ENCODE peak calls at places on chromosomes 2 and 18, in seven cellular contexts. T, M, Z, Y, J, X and O are unnamed samples.

GRCh38 chr2:71566271-71566858 is 113.0 kb downstream of the DYSF start:
- DNase-seq in M (no peak), X (no peak), Y (no peak), Z (no peak), T (no peak), J (no peak), O (no peak)

GRCh38 chr2:234628953-234629352 is 132.1 kb upstream of the ARL4C start:
- DNase-seq in Z (no peak), M (no peak), J (no peak), T (no peak), X (no peak), Y (no peak), O (no peak)

GRCh38 chr2:16546128-16546754 is 119.4 kb downstream of the CYRIA start:
- DNase-seq in T (no peak), X (no peak), J (peak), M (no peak), Z (no peak), Y (no peak), O (no peak)

GRCh38 chr2:124079045-124079444 is 54.0 kb downstream of the CNTNAP5 start:
- DNase-seq in X (no peak), J (no peak), Y (no peak), M (no peak), T (no peak), Z (no peak), O (no peak)

GRCh38 chr2:5520352-5520996 is 171.7 kb upstream of the SOX11 start:
- DNase-seq in Y (no peak), T (no peak), M (no peak), Z (no peak), X (peak), J (no peak), O (no peak)

GRCh38 chr2:189379287-189379630 is 62.0 kb upstream of the WDR75 start:
- DNase-seq in M (no peak), Z (no peak), X (no peak), T (no peak), Y (no peak), J (peak), O (no peak)

GRCh38 chr2:171966268-171966667 is 33.5 kb upstream of the METAP1D start:
- DNase-seq in Z (no peak), X (no peak), T (no peak), M (no peak), Y (no peak), J (no peak), O (no peak)

GRCh38 chr2:38615237-38615636 is 12.5 kb upstream of the HNRNPLL start:
- DNase-seq in M (no peak), Y (no peak), J (peak), Z (no peak), X (no peak), T (no peak), O (no peak)

GRCh38 chr2:1634681-1635341 is 109.5 kb downstream of the PXDN start:
- DNase-seq in T (no peak), Z (no peak), Y (no peak), X (no peak), J (no peak), M (peak), O (no peak)

GRCh38 chr18:61664413-61665084 is 228.3 kb downstream of the RNF152 start:
- DNase-seq in J (no peak), M (no peak), X (no peak), Y (no peak), Z (no peak), T (no peak), O (no peak)

GRCh38 chr2:109476908-109477441 is 136.8 kb downstream of the SEPTIN10 start:
- DNase-seq in X (no peak), Y (no peak), Z (no peak), J (no peak), M (no peak), T (peak), O (no peak)

GRCh38 chr18:46411862-46412690 is 244.9 kb downstream of the LOXHD1 start:
- DNase-seq in M (no peak), J (no peak), X (no peak), Y (no peak), Z (no peak), T (no peak), O (no peak)

GRCh38 chr2:223692227-223692947 is 90.2 kb upstream of the SCG2 start:
- DNase-seq in M (peak), Z (no peak), T (no peak), X (peak), J (peak), Y (peak), O (no peak)

GRCh38 chr2:223545830-223546229 is 56.3 kb downstream of the SCG2 start:
- DNase-seq in Y (no peak), M (no peak), X (peak), J (no peak), T (no peak), Z (no peak), O (no peak)

GRCh38 chr2:162212366-162212765 is 30.9 kb downstream of the FAP start:
- DNase-seq in Y (no peak), J (no peak), X (no peak), T (no peak), Z (no peak), M (no peak), O (no peak)

GRCh38 chr2:74001121-74001520 is 16.4 kb downstream of the TET3 start:
- DNase-seq in T (no peak), X (peak), M (no peak), J (no peak), Y (no peak), Z (peak), O (no peak)

GRCh38 chr2:196719565-196719872 is 80.0 kb downstream of the GTF3C3 start:
- DNase-seq in Y (no peak), X (no peak), T (no peak), M (no peak), Z (no peak), J (no peak), O (no peak)

GRCh38 chr2:61157371-61158003 is 4.5 kb upstream of the C2orf74 start:
- DNase-seq in T (no peak), Z (no peak), J (no peak), M (no peak), X (no peak), Y (no peak), O (no peak)

GRCh38 chr2:40953341-40953740 is 501.5 kb upstream of the SLC8A1 start:
- DNase-seq in Z (no peak), T (no peak), M (no peak), Y (no peak), J (no peak), X (no peak), O (no peak)

GRCh38 chr2:40957508-40957907 is 505.6 kb upstream of the SLC8A1 start:
- DNase-seq in M (peak), Z (no peak), T (no peak), J (no peak), Y (no peak), X (no peak), O (no peak)

GRCh38 chr2:40955042-40955441 is 503.2 kb upstream of the SLC8A1 start:
- DNase-seq in M (no peak), J (no peak), X (no peak), Z (no peak), Y (no peak), T (no peak), O (no peak)

DNA sequence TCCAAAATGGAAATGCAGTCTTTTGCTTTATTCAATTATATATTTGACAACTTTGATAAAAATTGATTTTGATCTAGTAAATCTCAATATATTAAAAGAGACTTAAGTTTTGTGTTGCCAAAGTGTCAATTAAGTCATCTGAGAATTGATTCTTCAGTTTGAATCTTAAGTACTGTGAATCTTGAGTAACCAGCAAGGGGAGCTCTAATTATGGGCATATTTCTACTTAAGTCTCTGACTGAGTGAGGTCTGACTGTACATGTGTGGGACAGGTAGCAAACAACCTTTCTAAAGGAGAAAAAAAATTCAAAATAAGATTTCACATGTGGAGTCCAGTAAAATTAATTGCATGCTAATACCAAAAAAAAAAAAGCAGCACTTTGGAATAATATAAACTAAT is 503.7 kb upstream of the SLC8A1 start:
- DNase-seq in Z (no peak), J (no peak), X (no peak), M (no peak), Y (no peak), T (no peak), O (no peak)
- TF ChIP-seq CTCF in Z (no peak), J (no peak), X (no peak), M (no peak), Y (no peak), T (no peak), O (no peak)

GRCh38 chr2:49972699-49973098 is 818.4 kb upstream of the FSHR start:
- DNase-seq in J (no peak), Y (no peak), T (no peak), X (peak), M (no peak), Z (no peak), O (no peak)
- TF ChIP-seq CTCF in J (no peak), Y (no peak), T (no peak), X (no peak), M (no peak), Z (no peak), O (no peak)

GRCh38 chr2:178193823-178194599 is at the start of gene OSBPL6:
- DNase-seq in T (peak), X (peak), Y (peak), Z (peak), M (peak), J (peak), O (peak)
- TF ChIP-seq CTCF in T (peak), X (peak), Y (peak), Z (peak), M (peak), J (peak), O (peak)

GRCh38 chr18:35917043-35917442 is 55.4 kb upstream of the RMP24 start:
- DNase-seq in Z (no peak), X (no peak), M (no peak), Y (no peak), J (no peak), T (no peak), O (no peak)
- TF ChIP-seq CTCF in Z (no peak), X (no peak), M (no peak), Y (no peak), J (no peak), T (no peak), O (no peak)

GRCh38 chr2:88493481-88493880 is 41.0 kb upstream of the FOXI3 start:
- DNase-seq in Z (no peak), X (no peak), M (no peak), Y (no peak), J (no peak), T (no peak), O (no peak)

GRCh38 chr2:88492002-88492401 is 39.5 kb upstream of the FOXI3 start:
- DNase-seq in T (no peak), J (no peak), Y (no peak), Z (no peak), M (no peak), X (no peak), O (no peak)

GRCh38 chr2:88483200-88483599 is 30.7 kb upstream of the FOXI3 start:
- DNase-seq in Z (no peak), J (no peak), T (no peak), X (no peak), M (peak), Y (no peak), O (no peak)

DNA sequence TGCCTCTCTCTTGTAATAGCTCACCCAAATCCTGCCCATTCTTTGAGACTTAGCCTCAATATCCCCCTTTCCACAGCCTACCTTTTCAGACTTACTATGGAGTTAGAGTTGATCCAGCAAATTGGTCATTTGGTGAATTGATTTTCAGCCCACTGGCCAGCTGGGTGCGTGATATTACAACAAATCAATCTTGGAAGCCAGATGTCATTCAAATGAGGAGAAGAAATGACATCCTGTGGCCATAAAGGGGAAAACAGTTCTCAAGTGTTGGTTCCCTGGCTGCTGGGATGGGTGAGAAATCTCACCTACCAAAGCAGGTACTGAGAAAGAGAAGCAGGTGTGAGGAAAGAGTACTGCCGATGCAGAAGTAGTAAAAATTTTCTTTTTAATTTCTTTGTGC is 36.7 kb upstream of the FOXI3 start:
- DNase-seq in J (peak), Z (no peak), X (no peak), T (no peak), Y (no peak), M (no peak), O (no peak)
- TF ChIP-seq CTCF in J (no peak), Z (no peak), X (no peak), T (no peak), Y (no peak), M (no peak), O (no peak)

GRCh38 chr2:239283961-239284801 is 116.6 kb downstream of the HDAC4 start:
- DNase-seq in T (peak), Z (peak), J (no peak), M (peak), X (peak), Y (no peak), O (no peak)
- TF ChIP-seq CTCF in T (no peak), Z (no peak), J (no peak), M (no peak), X (no peak), Y (no peak), O (no peak)

GRCh38 chr18:57446322-57446721 is 11.1 kb downstream of the ONECUT2 start:
- DNase-seq in M (no peak), T (no peak), X (peak), J (no peak), Y (peak), Z (no peak), O (no peak)
- TF ChIP-seq CTCF in M (peak), T (peak), X (peak), J (peak), Y (peak), Z (no peak), O (peak)

DNA sequence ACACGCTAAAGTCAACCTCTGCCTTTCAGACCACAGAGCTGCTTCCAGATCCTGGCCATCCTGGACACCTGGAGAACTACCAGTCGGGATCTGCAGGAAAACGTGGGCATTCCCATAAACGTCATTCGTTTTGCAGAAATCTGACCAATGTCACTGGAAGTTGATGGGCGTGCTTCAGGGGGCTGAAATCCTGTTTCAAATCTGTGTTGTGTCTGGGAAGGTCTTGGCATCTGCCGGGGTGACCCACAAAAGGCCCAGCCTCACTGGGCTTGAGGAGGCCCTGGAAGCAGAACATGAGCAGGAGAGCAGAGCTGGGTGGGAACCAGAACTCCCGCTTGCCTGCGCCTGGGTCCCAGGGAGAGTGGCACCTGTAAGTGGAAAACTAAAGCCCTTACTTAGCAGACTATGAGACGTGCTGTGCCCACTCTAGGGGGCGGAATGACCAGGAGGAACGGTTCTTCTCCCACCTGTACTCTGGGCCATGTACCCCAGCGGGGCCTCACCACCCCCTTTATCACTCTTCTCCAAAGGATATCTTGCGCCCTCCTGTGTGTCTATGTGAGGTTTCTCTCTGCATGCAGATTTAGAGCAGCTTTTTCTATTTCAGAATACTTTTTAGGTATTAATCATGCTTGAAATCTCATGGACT is 200.9 kb downstream of the FAM210A start:
- DNase-seq in Z (no peak), Y (no peak), X (no peak), T (no peak), J (no peak), M (no peak), O (no peak)
- TF ChIP-seq CTCF in Z (no peak), Y (no peak), X (no peak), T (no peak), J (no peak), M (no peak), O (no peak)